ENCODE peak calls at places on chromosome 12, in ten cellular contexts. X, R, L, F, B, Y, P, I, Q and G are unnamed samples.

GRCh38 chr12:50097952-50098351 is 5.9 kb upstream of the GPD1 start:
- DNase-seq in X (no peak), R (no peak), L (no peak), F (no peak), B (no peak), Y (no peak), P (no peak), I (no peak), Q (no peak), G (no peak)

GRCh38 chr12:94851396-94852025 is 152.0 kb downstream of the NDUFA12 start:
- DNase-seq in X (no peak), R (no peak), L (no peak), F (no peak), B (no peak), Y (no peak), P (no peak), I (no peak), Q (no peak), G (no peak)

GRCh38 chr12:62361048-62361447 is 100.8 kb downstream of the USP15 start:
- DNase-seq in X (no peak), R (no peak), L (no peak), F (no peak), B (no peak), Y (no peak), P (no peak), I (no peak), Q (no peak), G (no peak)

GRCh38 chr12:6945613-6946012 is 1.8 kb downstream of the C12orf57 start:
- DNase-seq in X (no peak), R (no peak), L (peak; percentile 17), F (no peak), B (no peak), Y (no peak), P (no peak), I (no peak), Q (no peak), G (no peak)

GRCh38 chr12:45279916-45280547 is 64.1 kb downstream of the ANO6 start:
- DNase-seq in X (no peak), R (no peak), L (no peak), F (no peak), B (no peak), Y (no peak), P (no peak), I (no peak), Q (no peak), G (no peak)

GRCh38 chr12:58670623-58671022 is 249.7 kb downstream of the LRIG3 start:
- DNase-seq in X (no peak), R (no peak), L (no peak), F (no peak), B (no peak), Y (no peak), P (no peak), I (no peak), Q (no peak), G (no peak)

GRCh38 chr12:65280306-65280705 is 1.8 kb downstream of the MSRB3 start:
- DNase-seq in X (no peak), R (no peak), L (no peak), F (no peak), B (no peak), Y (no peak), P (no peak), I (no peak), Q (no peak), G (no peak)

GRCh38 chr12:71460850-71461609 is 21.4 kb downstream of the LGR5 start:
- DNase-seq in X (no peak), R (no peak), L (no peak), F (no peak), B (no peak), Y (no peak), P (no peak), I (no peak), Q (no peak), G (no peak)

GRCh38 chr12:93229494-93230310 is 148.0 kb upstream of the NUDT4 start:
- DNase-seq in X (no peak), R (no peak), L (no peak), F (peak; percentile 55), B (no peak), Y (no peak), P (no peak), I (no peak), Q (no peak), G (peak; percentile 61)

GRCh38 chr12:75724913-75725312 is 213.5 kb upstream of the KRR1 start:
- DNase-seq in X (no peak), R (no peak), L (no peak), F (peak; percentile 55), B (no peak), Y (peak; percentile 67), P (no peak), I (peak; percentile 67), Q (no peak), G (peak; percentile 77)

GRCh38 chr12:51973560-51973959 is 22.1 kb downstream of the ACVR1B start:
- DNase-seq in X (no peak), R (no peak), L (no peak), F (no peak), B (no peak), Y (no peak), P (no peak), I (no peak), Q (no peak), G (no peak)

DNA sequence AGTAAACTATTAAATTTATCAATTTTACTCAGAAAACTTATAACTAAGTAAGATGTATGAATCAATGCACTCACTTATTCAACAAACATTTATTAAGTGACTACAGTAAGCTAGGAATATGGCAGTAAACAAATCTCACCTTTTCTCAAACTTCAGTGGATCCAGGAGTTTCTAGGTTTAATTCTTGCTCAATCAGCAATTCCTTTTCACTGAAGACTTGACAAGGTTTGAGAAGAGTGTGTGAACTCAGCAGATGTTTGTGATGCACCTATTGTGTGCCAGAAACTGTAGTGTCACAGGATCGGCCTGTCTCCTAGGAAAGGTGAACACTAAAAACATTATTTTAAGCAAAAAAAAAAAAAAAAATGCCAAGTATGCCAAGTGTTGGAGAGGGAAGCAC is 167.8 kb downstream of the ALG10 start:
- DNase-seq in X (no peak), R (no peak), L (no peak), F (no peak), B (no peak), Y (no peak), P (no peak), I (no peak), Q (no peak), G (no peak)
- H3K9me3 ChIP-seq in X (peaks cover 65% of the 10 kb centered on the region), R (no peaks in the 10 kb centered on the region), L (no peaks in the 10 kb centered on the region), F (no peaks in the 10 kb centered on the region), B (no peaks in the 10 kb centered on the region), Y (no peaks in the 10 kb centered on the region), P (peaks cover 11% of the 10 kb centered on the region), I (no peaks in the 10 kb centered on the region), Q (no peaks in the 10 kb centered on the region), G (peaks cover 3% of the 10 kb centered on the region)

GRCh38 chr12:106254724-106255123 is 6.9 kb upstream of the CKAP4 start:
- DNase-seq in X (peak; percentile 64), R (no peak), L (no peak), F (no peak), B (no peak), Y (no peak), P (peak; percentile 57), I (no peak), Q (peak; percentile 42), G (no peak)

GRCh38 chr12:106255952-106256351 is 8.1 kb upstream of the CKAP4 start:
- DNase-seq in X (no peak), R (no peak), L (no peak), F (no peak), B (no peak), Y (no peak), P (no peak), I (no peak), Q (no peak), G (no peak)

GRCh38 chr12:106258226-106258625 is 10.4 kb upstream of the CKAP4 start:
- DNase-seq in X (no peak), R (no peak), L (no peak), F (no peak), B (no peak), Y (no peak), P (no peak), I (no peak), Q (no peak), G (no peak)

GRCh38 chr12:106255493-106255892 is 7.7 kb upstream of the CKAP4 start:
- DNase-seq in X (no peak), R (no peak), L (no peak), F (no peak), B (no peak), Y (no peak), P (no peak), I (no peak), Q (no peak), G (no peak)

DNA sequence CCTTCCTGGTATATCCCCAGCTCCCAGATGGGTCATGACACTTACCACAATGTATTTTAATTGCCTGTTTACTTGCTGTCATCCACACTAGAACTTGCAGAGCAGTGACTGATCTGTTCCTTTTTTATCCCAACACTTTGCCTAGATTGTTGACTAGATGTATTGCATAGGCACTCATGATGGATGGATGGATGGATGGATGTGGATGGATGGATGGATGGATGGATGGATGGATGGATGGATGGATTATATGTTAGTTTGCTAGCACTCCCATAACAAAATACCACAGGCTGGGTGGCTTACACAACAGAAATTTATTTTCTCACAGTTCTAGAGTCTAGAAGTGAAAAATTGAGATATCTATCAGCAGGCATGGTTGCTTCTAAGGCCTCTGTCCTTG is 8.7 kb upstream of the CKAP4 start:
- DNase-seq in X (no peak), R (no peak), L (no peak), F (no peak), B (no peak), Y (no peak), P (no peak), I (no peak), Q (no peak), G (no peak)
- TF ChIP-seq CTCF in X (no peak), R (no peak), L (no peak), F (no peak), B (no peak), Y (no peak), P (no peak), I (no peak), Q (no peak), G (no peak)

GRCh38 chr12:34401659-34402227 is 379.4 kb downstream of the ALG10 start:
- DNase-seq in X (no peak), R (no peak), L (peak; percentile 7), F (peak; percentile 3), B (peak; percentile 22), Y (peak; percentile 56), P (no peak), I (peak; percentile 8), Q (no peak), G (no peak)
- H3K9me3 ChIP-seq in X (peaks cover 99% of the 10 kb centered on the region), R (peaks cover 58% of the 10 kb centered on the region), L (no peaks in the 10 kb centered on the region), F (no peaks in the 10 kb centered on the region), B (peaks cover 32% of the 10 kb centered on the region), Y (peaks cover 8% of the 10 kb centered on the region), P (no peaks in the 10 kb centered on the region), I (peaks cover 58% of the 10 kb centered on the region), Q (no peaks in the 10 kb centered on the region), G (peaks cover 100% of the 10 kb centered on the region)

DNA sequence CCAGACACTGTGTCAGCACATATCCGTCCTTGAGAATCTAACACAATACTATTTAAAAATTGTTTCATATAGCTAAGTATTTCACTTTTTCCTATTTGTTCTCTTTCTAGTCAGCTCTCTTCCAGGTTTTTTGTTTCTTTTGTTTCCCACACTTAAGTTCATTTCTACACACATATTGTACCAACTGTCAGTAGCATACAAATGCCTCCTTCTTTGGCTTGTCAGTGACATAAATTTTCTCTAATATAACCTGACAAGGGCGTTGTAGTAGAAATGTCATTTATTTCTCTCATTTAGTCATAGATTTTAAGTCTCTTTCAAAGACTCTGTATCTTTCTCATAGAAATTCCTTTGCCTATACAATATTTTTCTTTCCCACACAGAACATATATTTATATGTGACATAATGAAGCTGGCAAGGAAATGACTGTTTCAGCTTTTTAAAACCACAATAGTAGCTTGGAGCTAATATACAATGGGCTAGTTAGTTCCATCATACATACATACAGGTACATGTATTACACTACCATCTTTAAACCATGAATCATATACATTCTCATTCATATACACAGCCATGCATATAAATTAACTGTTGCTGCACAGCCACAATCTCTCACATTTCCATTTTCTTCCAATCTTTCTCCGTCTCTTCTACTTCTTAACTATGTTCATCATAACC is 42.3 kb upstream of the EPS8 start:
- DNase-seq in X (no peak), R (no peak), L (no peak), F (no peak), B (no peak), Y (no peak), P (no peak), I (no peak), Q (no peak), G (no peak)
- TF ChIP-seq CTCF in X (no peak), R (no peak), L (no peak), F (no peak), B (no peak), Y (no peak), P (no peak), I (no peak), Q (no peak), G (no peak)